ENCODE peak calls at places on chromosomes 12 and 14, in six cellular contexts. One of them, this sample, is unnamed.

GRCh38 chr12:75766263-75767160 is 255.1 kb upstream of the KRR1 start:
- DNase-seq in SK-N-SH: no peak
- DNase-seq in H1: no peak
- DNase-seq in GM12878: no peak
- DNase-seq in K562: no peak
- DNase-seq in HepG2: peak
- DNase-seq in this sample: peak

GRCh38 chr12:13942826-13943225 is 38.6 kb downstream of the GRIN2B start:
- DNase-seq in HepG2: no peak
- DNase-seq in GM12878: no peak
- DNase-seq in H1: no peak
- DNase-seq in K562: no peak
- DNase-seq in SK-N-SH: no peak
- DNase-seq in this sample: no peak

GRCh38 chr14:25041898-25042297 is 8.0 kb downstream of the STXBP6 start:
- DNase-seq in H1: no peak
- DNase-seq in SK-N-SH: no peak
- DNase-seq in K562: no peak
- DNase-seq in HepG2: no peak
- DNase-seq in GM12878: no peak
- DNase-seq in this sample: no peak

GRCh38 chr14:56119221-56119967 is 1.2 kb downstream of the PELI2 start:
- DNase-seq in SK-N-SH: peak
- DNase-seq in H1: peak
- DNase-seq in GM12878: no peak
- DNase-seq in K562: peak
- DNase-seq in HepG2: no peak
- DNase-seq in this sample: peak

GRCh38 chr12:3054993-3055711 is 22.0 kb upstream of the TSPAN9 start:
- DNase-seq in K562: no peak
- DNase-seq in SK-N-SH: no peak
- DNase-seq in GM12878: no peak
- DNase-seq in HepG2: no peak
- DNase-seq in H1: no peak
- DNase-seq in this sample: no peak

GRCh38 chr12:28998662-28999120 is 150.4 kb upstream of the FAR2 start:
- DNase-seq in GM12878: no peak
- DNase-seq in SK-N-SH: peak
- DNase-seq in K562: peak
- DNase-seq in HepG2: peak
- DNase-seq in H1: no peak
- DNase-seq in this sample: peak

GRCh38 chr12:108788076-108788782 is 56.9 kb upstream of the CORO1C start:
- DNase-seq in HepG2: no peak
- DNase-seq in GM12878: no peak
- DNase-seq in K562: no peak
- DNase-seq in H1: no peak
- DNase-seq in SK-N-SH: no peak
- DNase-seq in this sample: no peak

GRCh38 chr14:89537911-89538310 is 120.9 kb upstream of the FOXN3 start:
- DNase-seq in SK-N-SH: no peak
- DNase-seq in H1: no peak
- DNase-seq in HepG2: no peak
- DNase-seq in K562: no peak
- DNase-seq in GM12878: no peak
- DNase-seq in this sample: no peak

GRCh38 chr12:31325877-31326631 is at the start of gene SINHCAF:
- DNase-seq in HepG2: peak
- DNase-seq in K562: peak
- DNase-seq in SK-N-SH: peak
- DNase-seq in H1: peak
- DNase-seq in GM12878: peak
- DNase-seq in this sample: peak

GRCh38 chr12:2324375-2324774 is 271.6 kb downstream of the CACNA1C start:
- DNase-seq in GM12878: no peak
- DNase-seq in SK-N-SH: no peak
- DNase-seq in H1: no peak
- DNase-seq in HepG2: no peak
- DNase-seq in K562: no peak
- DNase-seq in this sample: no peak

GRCh38 chr12:26285401-26285800 is 90.0 kb downstream of the SSPN start:
- DNase-seq in HepG2: no peak
- DNase-seq in SK-N-SH: no peak
- DNase-seq in K562: no peak
- DNase-seq in H1: no peak
- DNase-seq in GM12878: no peak
- DNase-seq in this sample: no peak

GRCh38 chr14:64089920-64090319 is 204.3 kb downstream of the ESR2 start:
- DNase-seq in H1: no peak
- DNase-seq in HepG2: no peak
- DNase-seq in SK-N-SH: no peak
- DNase-seq in K562: no peak
- DNase-seq in GM12878: no peak
- DNase-seq in this sample: no peak

GRCh38 chr12:120820885-120821510 is 83.2 kb downstream of the SPPL3 start:
- DNase-seq in HepG2: no peak
- DNase-seq in H1: no peak
- DNase-seq in SK-N-SH: no peak
- DNase-seq in K562: no peak
- DNase-seq in GM12878: no peak
- DNase-seq in this sample: no peak

GRCh38 chr14:95460647-95461478 is 55.6 kb downstream of the SYNE3 start:
- DNase-seq in H1: no peak
- DNase-seq in K562: no peak
- DNase-seq in GM12878: no peak
- DNase-seq in SK-N-SH: no peak
- DNase-seq in HepG2: no peak
- DNase-seq in this sample: peak

GRCh38 chr14:105011312-105011990 is 9.4 kb downstream of the CDCA4 start:
- DNase-seq in H1: no peak
- DNase-seq in HepG2: no peak
- DNase-seq in GM12878: no peak
- DNase-seq in SK-N-SH: no peak
- DNase-seq in K562: no peak
- DNase-seq in this sample: no peak

GRCh38 chr14:41606249-41607118 is at the start of gene LRFN5:
- DNase-seq in H1: peak
- DNase-seq in SK-N-SH: peak
- DNase-seq in K562: no peak
- DNase-seq in GM12878: no peak
- DNase-seq in HepG2: no peak
- DNase-seq in this sample: no peak

GRCh38 chr12:7434670-7435069 is 9.3 kb downstream of the CD163L1 start:
- DNase-seq in HepG2: no peak
- DNase-seq in K562: no peak
- DNase-seq in GM12878: no peak
- DNase-seq in H1: no peak
- DNase-seq in SK-N-SH: no peak
- DNase-seq in this sample: no peak

GRCh38 chr12:608413-608812 is 54.8 kb downstream of the NINJ2 start:
- DNase-seq in H1: no peak
- DNase-seq in K562: no peak
- DNase-seq in GM12878: no peak
- DNase-seq in SK-N-SH: no peak
- DNase-seq in HepG2: no peak
- DNase-seq in this sample: no peak

GRCh38 chr12:96140110-96140509 is 54.1 kb upstream of the ELK3 start:
- DNase-seq in HepG2: no peak
- DNase-seq in GM12878: no peak
- DNase-seq in H1: no peak
- DNase-seq in SK-N-SH: no peak
- DNase-seq in K562: no peak
- DNase-seq in this sample: no peak
- TF ChIP-seq CHD2 in HepG2: no peak
- TF ChIP-seq CHD2 in GM12878: no peak
- TF ChIP-seq CHD2 in H1: no peak
- TF ChIP-seq CHD2 in SK-N-SH: no peak
- TF ChIP-seq CHD2 in K562: no peak
- TF ChIP-seq CHD2 in this sample: no peak

GRCh38 chr14:103561381-103562134 is 899 bp downstream of the BAG5 start:
- DNase-seq in GM12878: no peak
- DNase-seq in HepG2: peak
- DNase-seq in K562: peak
- DNase-seq in SK-N-SH: peak
- DNase-seq in H1: no peak
- DNase-seq in this sample: no peak
- TF ChIP-seq CHD2 in GM12878: no peak
- TF ChIP-seq CHD2 in HepG2: no peak
- TF ChIP-seq CHD2 in K562: no peak
- TF ChIP-seq CHD2 in SK-N-SH: no peak
- TF ChIP-seq CHD2 in H1: no peak
- TF ChIP-seq CHD2 in this sample: no peak

GRCh38 chr12:16228067-16228466 is 49.4 kb downstream of the SLC15A5 start:
- DNase-seq in K562: no peak
- DNase-seq in H1: no peak
- DNase-seq in HepG2: no peak
- DNase-seq in GM12878: no peak
- DNase-seq in SK-N-SH: no peak
- DNase-seq in this sample: no peak
- TF ChIP-seq CHD2 in K562: no peak
- TF ChIP-seq CHD2 in H1: no peak
- TF ChIP-seq CHD2 in HepG2: no peak
- TF ChIP-seq CHD2 in GM12878: no peak
- TF ChIP-seq CHD2 in SK-N-SH: no peak
- TF ChIP-seq CHD2 in this sample: no peak

DNA sequence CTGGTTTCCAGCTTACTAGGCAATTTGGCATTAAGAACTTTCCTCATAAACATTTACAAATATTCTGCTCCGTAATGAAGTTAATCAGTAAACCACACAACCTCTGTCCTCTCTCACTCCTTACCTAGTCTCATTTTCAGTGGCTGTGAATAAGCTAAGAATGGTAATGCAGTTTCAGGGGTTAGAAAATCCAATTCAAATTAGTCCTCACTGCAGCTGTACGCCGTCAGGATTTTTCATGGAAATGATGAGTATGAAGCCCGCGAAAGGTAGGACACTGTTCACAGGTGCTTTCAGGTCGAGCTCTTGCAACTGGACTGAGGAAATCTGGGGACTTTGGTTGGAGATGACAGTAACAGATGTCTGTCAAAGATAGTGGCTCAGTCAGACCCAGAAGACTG is 29.6 kb downstream of the NR1H4 start:
- DNase-seq in HepG2: no peak
- DNase-seq in SK-N-SH: no peak
- DNase-seq in H1: no peak
- DNase-seq in GM12878: no peak
- DNase-seq in K562: no peak
- DNase-seq in this sample: no peak
- TF ChIP-seq CHD2 in HepG2: no peak
- TF ChIP-seq CHD2 in SK-N-SH: no peak
- TF ChIP-seq CHD2 in H1: no peak
- TF ChIP-seq CHD2 in GM12878: no peak
- TF ChIP-seq CHD2 in K562: no peak
- TF ChIP-seq CHD2 in this sample: no peak

This sample was measured in A549.